ENCODE peak calls at places on chromosomes 3 and 15, in seven cellular contexts. Q is AG09309; P is mucosa of descending colon; X is astrocyte of the hippocampus; M is activated CD4-positive, CD25-positive, alpha-beta regulatory T cell; H is mesothelial cell of epicardium; I is kidney. A is an unnamed sample.

GRCh38 chr3:9780920-9781319 is 11.2 kb upstream of the CAMK1 start:
- DNase-seq in Q (no peak), P (no peak), X (no peak), M (no peak), H (no peak), I (no peak), A (no peak)

GRCh38 chr15:95883064-95883463 is 447.4 kb upstream of the NR2F2 start:
- DNase-seq in Q (no peak), P (no peak), X (no peak), M (no peak), H (no peak), I (no peak), A (no peak)

GRCh38 chr3:176650478-176650877 is 546.8 kb downstream of the TBL1XR1 start:
- DNase-seq in Q (peak), P (no peak), X (no peak), M (no peak), H (no peak), I (no peak), A (peak)

GRCh38 chr3:109563149-109563548 is 225.8 kb upstream of the DPPA4 start:
- DNase-seq in Q (no peak), P (peak), X (no peak), M (no peak), H (no peak), I (no peak), A (no peak)

GRCh38 chr3:196843435-196844110 is 24.1 kb upstream of the SENP5 start:
- DNase-seq in Q (no peak), P (no peak), X (no peak), M (no peak), H (no peak), I (no peak), A (peak)

GRCh38 chr3:134985841-134986520 is 190.9 kb downstream of the EPHB1 start:
- DNase-seq in Q (peak), P (no peak), X (no peak), M (no peak), H (no peak), I (no peak), A (no peak)

GRCh38 chr3:99544819-99545281 is 93.5 kb upstream of the COL8A1 start:
- DNase-seq in Q (no peak), P (peak), X (peak), M (no peak), H (no peak), I (peak), A (peak)

GRCh38 chr15:48679952-48680351 is 34.4 kb upstream of the FBN1 start:
- DNase-seq in Q (no peak), P (no peak), X (no peak), M (no peak), H (no peak), I (no peak), A (no peak)

GRCh38 chr3:170079466-170080165 is 41.8 kb downstream of the GPR160 start:
- DNase-seq in Q (no peak), P (no peak), X (peak), M (no peak), H (no peak), I (no peak), A (peak)

GRCh38 chr3:59300727-59301134 is 250.9 kb upstream of the CFAP20DC start:
- DNase-seq in Q (no peak), P (no peak), X (no peak), M (no peak), H (no peak), I (no peak), A (peak)

GRCh38 chr3:70096376-70097055 is 97.0 kb downstream of the SAMMSON start:
- DNase-seq in Q (no peak), P (no peak), X (no peak), M (no peak), H (no peak), I (no peak), A (no peak)

GRCh38 chr3:126721246-126721645 is 17.2 kb downstream of the CHCHD6 start:
- DNase-seq in Q (no peak), P (no peak), X (no peak), M (no peak), H (no peak), I (no peak), A (no peak)

GRCh38 chr3:141795719-141796435 is 32.7 kb downstream of the GRK7 start:
- DNase-seq in Q (peak), P (peak), X (no peak), M (no peak), H (no peak), I (no peak), A (peak)

GRCh38 chr3:10804183-10804648 is 11.8 kb upstream of the SLC6A11 start:
- DNase-seq in Q (no peak), P (no peak), X (no peak), M (no peak), H (no peak), I (no peak), A (peak)

GRCh38 chr15:78679089-78679511 is 38.1 kb upstream of the CHRNB4 start:
- DNase-seq in Q (no peak), P (no peak), X (no peak), M (no peak), H (no peak), I (no peak), A (no peak)

GRCh38 chr3:30188713-30189112 is 417.7 kb upstream of the TGFBR2 start:
- DNase-seq in Q (no peak), P (peak), X (peak), M (no peak), H (no peak), I (no peak), A (peak)

GRCh38 chr3:13159890-13160289 is 86.7 kb upstream of the IQSEC1 start:
- DNase-seq in Q (peak), P (no peak), X (no peak), M (no peak), H (no peak), I (no peak), A (no peak)

GRCh38 chr3:5972586-5972985 is 785.1 kb downstream of the EDEM1 start:
- DNase-seq in Q (no peak), P (no peak), X (peak), M (no peak), H (no peak), I (no peak), A (no peak)

GRCh38 chr15:70781236-70781635 is 17.9 kb upstream of the UACA start:
- DNase-seq in Q (no peak), P (no peak), X (no peak), M (no peak), H (no peak), I (no peak), A (no peak)

GRCh38 chr15:96333194-96334016 is 2.9 kb downstream of the NR2F2 start:
- DNase-seq in Q (no peak), P (no peak), X (peak), M (no peak), H (no peak), I (peak), A (peak)